ENCODE peak calls at places on chromosomes 13 and 19, in nine cellular contexts. One of them, this sample, is unnamed.

GRCh38 chr19:15170345-15170744 is 30.4 kb downstream of the NOTCH3 start:
- DNase-seq in breast epithelium: no peak
- DNase-seq in GM20000: no peak
- DNase-seq in activated CD4-positive, alpha-beta T cell treated with anti-CD3 and anti-CD28 coated beads, Interleukin-2, amount 50 U/mL, for 1 hour: no peak
- DNase-seq in CD4-positive, alpha-beta memory T cell: no peak
- DNase-seq in iPS-NIHi11: peak
- DNase-seq in uterus: no peak
- DNase-seq in stimulated activated CD4-positive, alpha-beta T cell treated with anti-CD3 and anti-CD28 coated beads, Interleukin-2, amount 100 ng/mL, for 48 hours: no peak
- DNase-seq in GM12892: no peak
- DNase-seq in this sample: no peak

GRCh38 chr13:69319659-69320058 is 788.0 kb upstream of the ATXN8OS start:
- DNase-seq in breast epithelium: no peak
- DNase-seq in GM20000: no peak
- DNase-seq in activated CD4-positive, alpha-beta T cell treated with anti-CD3 and anti-CD28 coated beads, Interleukin-2, amount 50 U/mL, for 1 hour: no peak
- DNase-seq in CD4-positive, alpha-beta memory T cell: no peak
- DNase-seq in iPS-NIHi11: no peak
- DNase-seq in uterus: no peak
- DNase-seq in stimulated activated CD4-positive, alpha-beta T cell treated with anti-CD3 and anti-CD28 coated beads, Interleukin-2, amount 100 ng/mL, for 48 hours: no peak
- DNase-seq in GM12892: no peak
- DNase-seq in this sample: no peak

GRCh38 chr19:50497030-50497420 is 14.0 kb downstream of the JOSD2 start:
- DNase-seq in breast epithelium: no peak
- DNase-seq in GM20000: no peak
- DNase-seq in activated CD4-positive, alpha-beta T cell treated with anti-CD3 and anti-CD28 coated beads, Interleukin-2, amount 50 U/mL, for 1 hour: no peak
- DNase-seq in CD4-positive, alpha-beta memory T cell: no peak
- DNase-seq in iPS-NIHi11: no peak
- DNase-seq in uterus: no peak
- DNase-seq in stimulated activated CD4-positive, alpha-beta T cell treated with anti-CD3 and anti-CD28 coated beads, Interleukin-2, amount 100 ng/mL, for 48 hours: no peak
- DNase-seq in GM12892: no peak
- DNase-seq in this sample: no peak

GRCh38 chr13:95154441-95154886 is 146.8 kb downstream of the ABCC4 start:
- DNase-seq in breast epithelium: no peak
- DNase-seq in GM20000: no peak
- DNase-seq in activated CD4-positive, alpha-beta T cell treated with anti-CD3 and anti-CD28 coated beads, Interleukin-2, amount 50 U/mL, for 1 hour: no peak
- DNase-seq in CD4-positive, alpha-beta memory T cell: no peak
- DNase-seq in iPS-NIHi11: no peak
- DNase-seq in uterus: no peak
- DNase-seq in stimulated activated CD4-positive, alpha-beta T cell treated with anti-CD3 and anti-CD28 coated beads, Interleukin-2, amount 100 ng/mL, for 48 hours: no peak
- DNase-seq in GM12892: no peak
- DNase-seq in this sample: no peak

GRCh38 chr13:55999709-56000108 is 1141.0 kb upstream of the PRR20A start:
- DNase-seq in breast epithelium: no peak
- DNase-seq in GM20000: no peak
- DNase-seq in activated CD4-positive, alpha-beta T cell treated with anti-CD3 and anti-CD28 coated beads, Interleukin-2, amount 50 U/mL, for 1 hour: no peak
- DNase-seq in CD4-positive, alpha-beta memory T cell: no peak
- DNase-seq in iPS-NIHi11: peak
- DNase-seq in uterus: no peak
- DNase-seq in stimulated activated CD4-positive, alpha-beta T cell treated with anti-CD3 and anti-CD28 coated beads, Interleukin-2, amount 100 ng/mL, for 48 hours: no peak
- DNase-seq in GM12892: no peak
- DNase-seq in this sample: no peak

GRCh38 chr13:112783946-112784500 is 94.2 kb downstream of the ATP11A start:
- DNase-seq in breast epithelium: no peak
- DNase-seq in GM20000: no peak
- DNase-seq in activated CD4-positive, alpha-beta T cell treated with anti-CD3 and anti-CD28 coated beads, Interleukin-2, amount 50 U/mL, for 1 hour: no peak
- DNase-seq in CD4-positive, alpha-beta memory T cell: no peak
- DNase-seq in iPS-NIHi11: no peak
- DNase-seq in uterus: no peak
- DNase-seq in stimulated activated CD4-positive, alpha-beta T cell treated with anti-CD3 and anti-CD28 coated beads, Interleukin-2, amount 100 ng/mL, for 48 hours: no peak
- DNase-seq in GM12892: no peak
- DNase-seq in this sample: no peak

GRCh38 chr13:36848228-36848982 is 29.4 kb downstream of the RFXAP start:
- DNase-seq in breast epithelium: no peak
- DNase-seq in GM20000: no peak
- DNase-seq in activated CD4-positive, alpha-beta T cell treated with anti-CD3 and anti-CD28 coated beads, Interleukin-2, amount 50 U/mL, for 1 hour: no peak
- DNase-seq in CD4-positive, alpha-beta memory T cell: no peak
- DNase-seq in iPS-NIHi11: no peak
- DNase-seq in uterus: no peak
- DNase-seq in stimulated activated CD4-positive, alpha-beta T cell treated with anti-CD3 and anti-CD28 coated beads, Interleukin-2, amount 100 ng/mL, for 48 hours: peak
- DNase-seq in GM12892: no peak
- DNase-seq in this sample: no peak

GRCh38 chr13:64339373-64340063 is 2890.6 kb downstream of the PCDH9 start:
- DNase-seq in breast epithelium: no peak
- DNase-seq in GM20000: no peak
- DNase-seq in activated CD4-positive, alpha-beta T cell treated with anti-CD3 and anti-CD28 coated beads, Interleukin-2, amount 50 U/mL, for 1 hour: no peak
- DNase-seq in CD4-positive, alpha-beta memory T cell: no peak
- DNase-seq in iPS-NIHi11: no peak
- DNase-seq in uterus: no peak
- DNase-seq in stimulated activated CD4-positive, alpha-beta T cell treated with anti-CD3 and anti-CD28 coated beads, Interleukin-2, amount 100 ng/mL, for 48 hours: no peak
- DNase-seq in GM12892: no peak
- DNase-seq in this sample: no peak

GRCh38 chr13:76976929-76977328 is 15.0 kb upstream of the CLN5 start:
- DNase-seq in breast epithelium: no peak
- DNase-seq in GM20000: no peak
- DNase-seq in activated CD4-positive, alpha-beta T cell treated with anti-CD3 and anti-CD28 coated beads, Interleukin-2, amount 50 U/mL, for 1 hour: no peak
- DNase-seq in CD4-positive, alpha-beta memory T cell: no peak
- DNase-seq in iPS-NIHi11: no peak
- DNase-seq in uterus: no peak
- DNase-seq in stimulated activated CD4-positive, alpha-beta T cell treated with anti-CD3 and anti-CD28 coated beads, Interleukin-2, amount 100 ng/mL, for 48 hours: no peak
- DNase-seq in GM12892: no peak
- DNase-seq in this sample: no peak

GRCh38 chr19:1211494-1212234 is 6.1 kb downstream of the STK11 start:
- DNase-seq in breast epithelium: no peak
- DNase-seq in GM20000: no peak
- DNase-seq in activated CD4-positive, alpha-beta T cell treated with anti-CD3 and anti-CD28 coated beads, Interleukin-2, amount 50 U/mL, for 1 hour: no peak
- DNase-seq in CD4-positive, alpha-beta memory T cell: no peak
- DNase-seq in iPS-NIHi11: no peak
- DNase-seq in uterus: peak
- DNase-seq in stimulated activated CD4-positive, alpha-beta T cell treated with anti-CD3 and anti-CD28 coated beads, Interleukin-2, amount 100 ng/mL, for 48 hours: no peak
- DNase-seq in GM12892: no peak
- DNase-seq in this sample: no peak

GRCh38 chr13:49319555-49320350 is 72.0 kb downstream of the CDADC1 start:
- DNase-seq in breast epithelium: no peak
- DNase-seq in GM20000: no peak
- DNase-seq in activated CD4-positive, alpha-beta T cell treated with anti-CD3 and anti-CD28 coated beads, Interleukin-2, amount 50 U/mL, for 1 hour: no peak
- DNase-seq in CD4-positive, alpha-beta memory T cell: no peak
- DNase-seq in iPS-NIHi11: no peak
- DNase-seq in uterus: no peak
- DNase-seq in stimulated activated CD4-positive, alpha-beta T cell treated with anti-CD3 and anti-CD28 coated beads, Interleukin-2, amount 100 ng/mL, for 48 hours: no peak
- DNase-seq in GM12892: no peak
- DNase-seq in this sample: no peak

GRCh38 chr19:24065243-24065642 is 21.7 kb upstream of the ZNF254 start:
- DNase-seq in breast epithelium: no peak
- DNase-seq in GM20000: no peak
- DNase-seq in activated CD4-positive, alpha-beta T cell treated with anti-CD3 and anti-CD28 coated beads, Interleukin-2, amount 50 U/mL, for 1 hour: no peak
- DNase-seq in CD4-positive, alpha-beta memory T cell: no peak
- DNase-seq in iPS-NIHi11: no peak
- DNase-seq in uterus: no peak
- DNase-seq in stimulated activated CD4-positive, alpha-beta T cell treated with anti-CD3 and anti-CD28 coated beads, Interleukin-2, amount 100 ng/mL, for 48 hours: no peak
- DNase-seq in GM12892: no peak
- DNase-seq in this sample: no peak

GRCh38 chr19:41364546-41365391 is 820 bp upstream of the B9D2 start:
- DNase-seq in breast epithelium: no peak
- DNase-seq in GM20000: no peak
- DNase-seq in activated CD4-positive, alpha-beta T cell treated with anti-CD3 and anti-CD28 coated beads, Interleukin-2, amount 50 U/mL, for 1 hour: no peak
- DNase-seq in CD4-positive, alpha-beta memory T cell: no peak
- DNase-seq in iPS-NIHi11: no peak
- DNase-seq in uterus: no peak
- DNase-seq in stimulated activated CD4-positive, alpha-beta T cell treated with anti-CD3 and anti-CD28 coated beads, Interleukin-2, amount 100 ng/mL, for 48 hours: no peak
- DNase-seq in GM12892: no peak
- DNase-seq in this sample: no peak

GRCh38 chr19:31283701-31284100 is 65.5 kb downstream of the TSHZ3 start:
- DNase-seq in breast epithelium: no peak
- DNase-seq in GM20000: no peak
- DNase-seq in activated CD4-positive, alpha-beta T cell treated with anti-CD3 and anti-CD28 coated beads, Interleukin-2, amount 50 U/mL, for 1 hour: no peak
- DNase-seq in CD4-positive, alpha-beta memory T cell: no peak
- DNase-seq in iPS-NIHi11: no peak
- DNase-seq in uterus: no peak
- DNase-seq in stimulated activated CD4-positive, alpha-beta T cell treated with anti-CD3 and anti-CD28 coated beads, Interleukin-2, amount 100 ng/mL, for 48 hours: no peak
- DNase-seq in GM12892: no peak
- DNase-seq in this sample: no peak

GRCh38 chr19:52138614-52139290 is 986 bp downstream of the ZNF616 start:
- DNase-seq in breast epithelium: no peak
- DNase-seq in GM20000: peak
- DNase-seq in activated CD4-positive, alpha-beta T cell treated with anti-CD3 and anti-CD28 coated beads, Interleukin-2, amount 50 U/mL, for 1 hour: no peak
- DNase-seq in CD4-positive, alpha-beta memory T cell: no peak
- DNase-seq in iPS-NIHi11: peak
- DNase-seq in uterus: peak
- DNase-seq in stimulated activated CD4-positive, alpha-beta T cell treated with anti-CD3 and anti-CD28 coated beads, Interleukin-2, amount 100 ng/mL, for 48 hours: peak
- DNase-seq in GM12892: no peak
- DNase-seq in this sample: peak

GRCh38 chr19:24074720-24075119 is 12.3 kb upstream of the ZNF254 start:
- DNase-seq in breast epithelium: no peak
- DNase-seq in GM20000: no peak
- DNase-seq in activated CD4-positive, alpha-beta T cell treated with anti-CD3 and anti-CD28 coated beads, Interleukin-2, amount 50 U/mL, for 1 hour: no peak
- DNase-seq in CD4-positive, alpha-beta memory T cell: no peak
- DNase-seq in iPS-NIHi11: no peak
- DNase-seq in uterus: no peak
- DNase-seq in stimulated activated CD4-positive, alpha-beta T cell treated with anti-CD3 and anti-CD28 coated beads, Interleukin-2, amount 100 ng/mL, for 48 hours: no peak
- DNase-seq in GM12892: no peak
- DNase-seq in this sample: no peak

GRCh38 chr13:39100996-39101751 is 62.9 kb downstream of the NHLRC3 start:
- DNase-seq in breast epithelium: no peak
- DNase-seq in GM20000: no peak
- DNase-seq in activated CD4-positive, alpha-beta T cell treated with anti-CD3 and anti-CD28 coated beads, Interleukin-2, amount 50 U/mL, for 1 hour: no peak
- DNase-seq in CD4-positive, alpha-beta memory T cell: no peak
- DNase-seq in iPS-NIHi11: no peak
- DNase-seq in uterus: no peak
- DNase-seq in stimulated activated CD4-positive, alpha-beta T cell treated with anti-CD3 and anti-CD28 coated beads, Interleukin-2, amount 100 ng/mL, for 48 hours: no peak
- DNase-seq in GM12892: no peak
- DNase-seq in this sample: no peak

GRCh38 chr19:47003611-47003935 is 16.1 kb upstream of the NPAS1 start:
- DNase-seq in breast epithelium: no peak
- DNase-seq in GM20000: peak
- DNase-seq in activated CD4-positive, alpha-beta T cell treated with anti-CD3 and anti-CD28 coated beads, Interleukin-2, amount 50 U/mL, for 1 hour: no peak
- DNase-seq in CD4-positive, alpha-beta memory T cell: no peak
- DNase-seq in iPS-NIHi11: no peak
- DNase-seq in uterus: no peak
- DNase-seq in stimulated activated CD4-positive, alpha-beta T cell treated with anti-CD3 and anti-CD28 coated beads, Interleukin-2, amount 100 ng/mL, for 48 hours: no peak
- DNase-seq in GM12892: no peak
- DNase-seq in this sample: no peak

GRCh38 chr19:50791594-50792245 is 1.5 kb downstream of the ACP4 start:
- DNase-seq in breast epithelium: no peak
- DNase-seq in GM20000: no peak
- DNase-seq in activated CD4-positive, alpha-beta T cell treated with anti-CD3 and anti-CD28 coated beads, Interleukin-2, amount 50 U/mL, for 1 hour: no peak
- DNase-seq in CD4-positive, alpha-beta memory T cell: no peak
- DNase-seq in iPS-NIHi11: no peak
- DNase-seq in uterus: no peak
- DNase-seq in stimulated activated CD4-positive, alpha-beta T cell treated with anti-CD3 and anti-CD28 coated beads, Interleukin-2, amount 100 ng/mL, for 48 hours: no peak
- DNase-seq in GM12892: no peak
- DNase-seq in this sample: no peak

GRCh38 chr13:82002693-82003092 is 1661.8 kb upstream of the SPRY2 start:
- DNase-seq in breast epithelium: no peak
- DNase-seq in GM20000: no peak
- DNase-seq in activated CD4-positive, alpha-beta T cell treated with anti-CD3 and anti-CD28 coated beads, Interleukin-2, amount 50 U/mL, for 1 hour: no peak
- DNase-seq in CD4-positive, alpha-beta memory T cell: no peak
- DNase-seq in iPS-NIHi11: no peak
- DNase-seq in uterus: no peak
- DNase-seq in stimulated activated CD4-positive, alpha-beta T cell treated with anti-CD3 and anti-CD28 coated beads, Interleukin-2, amount 100 ng/mL, for 48 hours: no peak
- DNase-seq in GM12892: no peak
- DNase-seq in this sample: no peak

GRCh38 chr19:54435551-54436016 is 13.4 kb upstream of the LENG8 start:
- DNase-seq in breast epithelium: no peak
- DNase-seq in GM20000: no peak
- DNase-seq in activated CD4-positive, alpha-beta T cell treated with anti-CD3 and anti-CD28 coated beads, Interleukin-2, amount 50 U/mL, for 1 hour: no peak
- DNase-seq in CD4-positive, alpha-beta memory T cell: no peak
- DNase-seq in iPS-NIHi11: no peak
- DNase-seq in uterus: no peak
- DNase-seq in stimulated activated CD4-positive, alpha-beta T cell treated with anti-CD3 and anti-CD28 coated beads, Interleukin-2, amount 100 ng/mL, for 48 hours: no peak
- DNase-seq in GM12892: no peak
- DNase-seq in this sample: no peak

GRCh38 chr13:48778551-48779088 is 124.9 kb downstream of the CYSLTR2 start:
- DNase-seq in breast epithelium: no peak
- DNase-seq in GM20000: no peak
- DNase-seq in activated CD4-positive, alpha-beta T cell treated with anti-CD3 and anti-CD28 coated beads, Interleukin-2, amount 50 U/mL, for 1 hour: no peak
- DNase-seq in CD4-positive, alpha-beta memory T cell: no peak
- DNase-seq in iPS-NIHi11: no peak
- DNase-seq in uterus: no peak
- DNase-seq in stimulated activated CD4-positive, alpha-beta T cell treated with anti-CD3 and anti-CD28 coated beads, Interleukin-2, amount 100 ng/mL, for 48 hours: no peak
- DNase-seq in GM12892: no peak
- DNase-seq in this sample: no peak

GRCh38 chr19:33261511-33262192 is 36.0 kb upstream of the SLC7A10 start:
- DNase-seq in breast epithelium: no peak
- DNase-seq in GM20000: no peak
- DNase-seq in activated CD4-positive, alpha-beta T cell treated with anti-CD3 and anti-CD28 coated beads, Interleukin-2, amount 50 U/mL, for 1 hour: no peak
- DNase-seq in CD4-positive, alpha-beta memory T cell: no peak
- DNase-seq in iPS-NIHi11: no peak
- DNase-seq in uterus: no peak
- DNase-seq in stimulated activated CD4-positive, alpha-beta T cell treated with anti-CD3 and anti-CD28 coated beads, Interleukin-2, amount 100 ng/mL, for 48 hours: no peak
- DNase-seq in GM12892: no peak
- DNase-seq in this sample: no peak

GRCh38 chr13:110126391-110126961 is 180.5 kb downstream of the COL4A1 start:
- DNase-seq in breast epithelium: no peak
- DNase-seq in GM20000: no peak
- DNase-seq in activated CD4-positive, alpha-beta T cell treated with anti-CD3 and anti-CD28 coated beads, Interleukin-2, amount 50 U/mL, for 1 hour: no peak
- DNase-seq in CD4-positive, alpha-beta memory T cell: no peak
- DNase-seq in iPS-NIHi11: peak
- DNase-seq in uterus: peak
- DNase-seq in stimulated activated CD4-positive, alpha-beta T cell treated with anti-CD3 and anti-CD28 coated beads, Interleukin-2, amount 100 ng/mL, for 48 hours: no peak
- DNase-seq in GM12892: no peak
- DNase-seq in this sample: no peak

GRCh38 chr13:44050450-44051063 is 170.9 kb downstream of the LACC1 start:
- DNase-seq in breast epithelium: no peak
- DNase-seq in GM20000: peak
- DNase-seq in activated CD4-positive, alpha-beta T cell treated with anti-CD3 and anti-CD28 coated beads, Interleukin-2, amount 50 U/mL, for 1 hour: no peak
- DNase-seq in CD4-positive, alpha-beta memory T cell: peak
- DNase-seq in iPS-NIHi11: peak
- DNase-seq in uterus: no peak
- DNase-seq in stimulated activated CD4-positive, alpha-beta T cell treated with anti-CD3 and anti-CD28 coated beads, Interleukin-2, amount 100 ng/mL, for 48 hours: no peak
- DNase-seq in GM12892: no peak
- DNase-seq in this sample: peak

GRCh38 chr19:4652075-4652474 is 12.8 kb downstream of the TNFAIP8L1 start:
- DNase-seq in breast epithelium: no peak
- DNase-seq in GM20000: no peak
- DNase-seq in activated CD4-positive, alpha-beta T cell treated with anti-CD3 and anti-CD28 coated beads, Interleukin-2, amount 50 U/mL, for 1 hour: no peak
- DNase-seq in CD4-positive, alpha-beta memory T cell: no peak
- DNase-seq in iPS-NIHi11: no peak
- DNase-seq in uterus: no peak
- DNase-seq in stimulated activated CD4-positive, alpha-beta T cell treated with anti-CD3 and anti-CD28 coated beads, Interleukin-2, amount 100 ng/mL, for 48 hours: no peak
- DNase-seq in GM12892: no peak
- DNase-seq in this sample: no peak

GRCh38 chr19:20171285-20171684 is 4.3 kb downstream of the ZNF486 start:
- DNase-seq in breast epithelium: no peak
- DNase-seq in GM20000: no peak
- DNase-seq in activated CD4-positive, alpha-beta T cell treated with anti-CD3 and anti-CD28 coated beads, Interleukin-2, amount 50 U/mL, for 1 hour: no peak
- DNase-seq in CD4-positive, alpha-beta memory T cell: no peak
- DNase-seq in iPS-NIHi11: no peak
- DNase-seq in uterus: no peak
- DNase-seq in stimulated activated CD4-positive, alpha-beta T cell treated with anti-CD3 and anti-CD28 coated beads, Interleukin-2, amount 100 ng/mL, for 48 hours: no peak
- DNase-seq in GM12892: no peak
- DNase-seq in this sample: no peak

GRCh38 chr13:112060899-112061366 is 6.0 kb upstream of the SOX1 start:
- DNase-seq in breast epithelium: no peak
- DNase-seq in GM20000: no peak
- DNase-seq in activated CD4-positive, alpha-beta T cell treated with anti-CD3 and anti-CD28 coated beads, Interleukin-2, amount 50 U/mL, for 1 hour: no peak
- DNase-seq in CD4-positive, alpha-beta memory T cell: no peak
- DNase-seq in iPS-NIHi11: no peak
- DNase-seq in uterus: no peak
- DNase-seq in stimulated activated CD4-positive, alpha-beta T cell treated with anti-CD3 and anti-CD28 coated beads, Interleukin-2, amount 100 ng/mL, for 48 hours: no peak
- DNase-seq in GM12892: no peak
- DNase-seq in this sample: no peak

GRCh38 chr13:83297591-83298305 is 584.5 kb downstream of the SLITRK1 start:
- DNase-seq in breast epithelium: no peak
- DNase-seq in GM20000: no peak
- DNase-seq in activated CD4-positive, alpha-beta T cell treated with anti-CD3 and anti-CD28 coated beads, Interleukin-2, amount 50 U/mL, for 1 hour: no peak
- DNase-seq in CD4-positive, alpha-beta memory T cell: no peak
- DNase-seq in iPS-NIHi11: no peak
- DNase-seq in uterus: no peak
- DNase-seq in stimulated activated CD4-positive, alpha-beta T cell treated with anti-CD3 and anti-CD28 coated beads, Interleukin-2, amount 100 ng/mL, for 48 hours: no peak
- DNase-seq in GM12892: no peak
- DNase-seq in this sample: no peak

GRCh38 chr13:72932250-72932649 is 126.6 kb upstream of the KLF5 start:
- DNase-seq in breast epithelium: no peak
- DNase-seq in GM20000: no peak
- DNase-seq in activated CD4-positive, alpha-beta T cell treated with anti-CD3 and anti-CD28 coated beads, Interleukin-2, amount 50 U/mL, for 1 hour: no peak
- DNase-seq in CD4-positive, alpha-beta memory T cell: no peak
- DNase-seq in iPS-NIHi11: no peak
- DNase-seq in uterus: no peak
- DNase-seq in stimulated activated CD4-positive, alpha-beta T cell treated with anti-CD3 and anti-CD28 coated beads, Interleukin-2, amount 100 ng/mL, for 48 hours: no peak
- DNase-seq in GM12892: no peak
- DNase-seq in this sample: no peak

GRCh38 chr19:48102870-48103751 is 7.5 kb downstream of the PLA2G4C start:
- DNase-seq in breast epithelium: no peak
- DNase-seq in GM20000: peak
- DNase-seq in activated CD4-positive, alpha-beta T cell treated with anti-CD3 and anti-CD28 coated beads, Interleukin-2, amount 50 U/mL, for 1 hour: peak
- DNase-seq in CD4-positive, alpha-beta memory T cell: peak
- DNase-seq in iPS-NIHi11: peak
- DNase-seq in uterus: no peak
- DNase-seq in stimulated activated CD4-positive, alpha-beta T cell treated with anti-CD3 and anti-CD28 coated beads, Interleukin-2, amount 100 ng/mL, for 48 hours: peak
- DNase-seq in GM12892: no peak
- DNase-seq in this sample: no peak

This sample was measured in GM12891.